ENCODE peak calls at places on chromosome 15, in six cellular contexts. B is OCI-LY7, J is BJ, Y is astrocyte, H is GM23338, W is adrenal gland. G is an unnamed sample.

GRCh38 chr15:32778391-32779176 is 60.8 kb downstream of the GREM1 start:
- DNase-seq in B (no peak), J (no peak), Y (peak), H (no peak), W (no peak), G (no peak)

GRCh38 chr15:68888419-68888818 is 41.9 kb upstream of the SPESP1 start:
- DNase-seq in B (no peak), J (no peak), Y (no peak), H (peak), W (no peak), G (no peak)

GRCh38 chr15:32864841-32865240 is 147.0 kb downstream of the GREM1 start:
- DNase-seq in B (no peak), J (no peak), Y (no peak), H (no peak), W (no peak), G (no peak)

GRCh38 chr15:79593119-79593869 is 161.2 kb downstream of the MINAR1 start:
- DNase-seq in B (peak), J (no peak), Y (no peak), H (peak), W (no peak), G (no peak)

GRCh38 chr15:52093539-52094502 is 18.8 kb downstream of the BCL2L10 start:
- DNase-seq in B (no peak), J (peak), Y (peak), H (no peak), W (peak), G (no peak)

GRCh38 chr15:69595009-69595825 is 142.6 kb downstream of the RPLP1 start:
- DNase-seq in B (no peak), J (no peak), Y (peak), H (no peak), W (peak), G (no peak)

GRCh38 chr15:34185666-34186065 is 24.2 kb downstream of the KATNBL1 start:
- DNase-seq in B (no peak), J (no peak), Y (no peak), H (no peak), W (no peak), G (no peak)

GRCh38 chr15:97652041-97652440 is 308.5 kb upstream of the ARRDC4 start:
- DNase-seq in B (no peak), J (no peak), Y (no peak), H (no peak), W (no peak), G (no peak)

GRCh38 chr15:85581495-85581894 is 201.1 kb downstream of the AKAP13 start:
- DNase-seq in B (peak), J (no peak), Y (no peak), H (no peak), W (peak), G (no peak)

GRCh38 chr15:44087578-44088190 is 107.4 kb downstream of the FRMD5 start:
- DNase-seq in B (no peak), J (peak), Y (peak), H (no peak), W (no peak), G (no peak)

GRCh38 chr15:36643551-36643950 is 64.1 kb downstream of the CDIN1 start:
- DNase-seq in B (no peak), J (no peak), Y (peak), H (peak), W (no peak), G (no peak)

GRCh38 chr15:36644156-36644896 is 64.9 kb downstream of the CDIN1 start:
- DNase-seq in B (no peak), J (no peak), Y (peak), H (no peak), W (no peak), G (no peak)

GRCh38 chr15:36642311-36642710 is 62.9 kb downstream of the CDIN1 start:
- DNase-seq in B (no peak), J (no peak), Y (no peak), H (no peak), W (no peak), G (no peak)

GRCh38 chr15:36645106-36645505 is 65.7 kb downstream of the CDIN1 start:
- DNase-seq in B (no peak), J (no peak), Y (no peak), H (no peak), W (no peak), G (no peak)
- TF ChIP-seq CTCF in B (peak), J (peak), Y (no peak), H (peak), W (peak), G (no peak)

DNA sequence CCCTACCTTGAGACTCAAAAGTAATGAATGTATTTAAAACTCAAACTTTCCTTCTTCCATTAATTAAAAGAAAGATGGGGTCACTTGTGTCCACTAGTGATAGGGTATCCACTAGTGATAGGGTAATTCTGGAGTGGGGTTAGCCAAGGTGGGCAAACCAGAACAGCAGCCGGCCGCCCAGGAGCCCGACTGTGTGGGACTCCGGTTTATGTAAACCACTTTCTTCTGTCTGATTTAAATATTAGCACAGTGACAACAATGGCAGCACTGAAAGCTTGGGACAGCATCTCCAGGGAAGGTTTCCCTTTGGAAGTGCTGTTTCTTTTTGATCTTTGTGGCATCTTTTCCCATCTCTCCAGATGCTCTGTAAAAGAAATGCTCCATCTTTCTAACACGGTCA is 722 bp downstream of the MYZAP start:
- DNase-seq in B (no peak), J (no peak), Y (no peak), H (no peak), W (no peak), G (no peak)
- H3K4me3 ChIP-seq in B (no peak), J (peak), Y (no peak), H (peak), W (peak), G (no peak)

DNA sequence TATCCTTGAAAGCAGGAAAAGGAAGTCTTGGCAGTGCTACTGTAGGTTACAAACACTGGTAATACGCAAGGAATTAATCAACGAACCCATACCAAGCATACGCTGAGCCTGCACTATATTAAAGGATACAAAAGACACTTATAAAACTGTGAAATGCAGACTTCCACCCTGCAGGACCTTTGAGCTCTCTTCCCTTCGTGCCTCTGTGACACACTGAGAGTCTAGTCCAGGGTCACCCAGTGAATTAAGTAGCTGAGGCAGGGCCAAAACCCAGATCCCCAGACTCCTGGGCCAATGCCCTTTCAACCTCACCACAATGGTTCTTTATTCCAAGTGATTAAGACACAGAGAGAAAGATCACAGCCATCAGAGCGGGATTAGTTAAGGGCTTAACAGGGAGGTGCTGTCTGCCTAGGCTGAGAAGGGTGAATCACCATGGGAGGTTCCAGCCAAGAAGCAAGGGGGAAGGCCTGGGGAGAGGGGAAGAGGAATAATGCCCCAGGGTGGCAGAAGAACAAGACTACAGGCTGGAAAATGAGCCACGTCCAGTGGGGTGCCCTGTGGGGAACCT is 6.8 kb downstream of the ANXA2 start:
- DNase-seq in B (no peak), J (no peak), Y (peak), H (peak), W (peak), G (no peak)
- TF ChIP-seq CTCF in B (no peak), J (no peak), Y (no peak), H (no peak), W (no peak), G (no peak)

GRCh38 chr15:96362759-96363678 is 32.5 kb downstream of the NR2F2 start:
- DNase-seq in B (no peak), J (no peak), Y (no peak), H (peak), W (no peak), G (no peak)

GRCh38 chr15:96362001-96362758 is 31.7 kb downstream of the NR2F2 start:
- DNase-seq in B (no peak), J (no peak), Y (no peak), H (peak), W (no peak), G (no peak)

GRCh38 chr15:96359772-96360498 is 29.4 kb downstream of the NR2F2 start:
- DNase-seq in B (no peak), J (no peak), Y (no peak), H (peak), W (no peak), G (no peak)

GRCh38 chr15:96360581-96361308 is 30.2 kb downstream of the NR2F2 start:
- DNase-seq in B (no peak), J (no peak), Y (no peak), H (peak), W (no peak), G (no peak)

GRCh38 chr15:96361309-96362000 is 31.0 kb downstream of the NR2F2 start:
- DNase-seq in B (no peak), J (no peak), Y (no peak), H (peak), W (no peak), G (no peak)
- H3K4me3 ChIP-seq in B (no peak), J (no peak), Y (peak), H (peak), W (no peak), G (no peak)

DNA sequence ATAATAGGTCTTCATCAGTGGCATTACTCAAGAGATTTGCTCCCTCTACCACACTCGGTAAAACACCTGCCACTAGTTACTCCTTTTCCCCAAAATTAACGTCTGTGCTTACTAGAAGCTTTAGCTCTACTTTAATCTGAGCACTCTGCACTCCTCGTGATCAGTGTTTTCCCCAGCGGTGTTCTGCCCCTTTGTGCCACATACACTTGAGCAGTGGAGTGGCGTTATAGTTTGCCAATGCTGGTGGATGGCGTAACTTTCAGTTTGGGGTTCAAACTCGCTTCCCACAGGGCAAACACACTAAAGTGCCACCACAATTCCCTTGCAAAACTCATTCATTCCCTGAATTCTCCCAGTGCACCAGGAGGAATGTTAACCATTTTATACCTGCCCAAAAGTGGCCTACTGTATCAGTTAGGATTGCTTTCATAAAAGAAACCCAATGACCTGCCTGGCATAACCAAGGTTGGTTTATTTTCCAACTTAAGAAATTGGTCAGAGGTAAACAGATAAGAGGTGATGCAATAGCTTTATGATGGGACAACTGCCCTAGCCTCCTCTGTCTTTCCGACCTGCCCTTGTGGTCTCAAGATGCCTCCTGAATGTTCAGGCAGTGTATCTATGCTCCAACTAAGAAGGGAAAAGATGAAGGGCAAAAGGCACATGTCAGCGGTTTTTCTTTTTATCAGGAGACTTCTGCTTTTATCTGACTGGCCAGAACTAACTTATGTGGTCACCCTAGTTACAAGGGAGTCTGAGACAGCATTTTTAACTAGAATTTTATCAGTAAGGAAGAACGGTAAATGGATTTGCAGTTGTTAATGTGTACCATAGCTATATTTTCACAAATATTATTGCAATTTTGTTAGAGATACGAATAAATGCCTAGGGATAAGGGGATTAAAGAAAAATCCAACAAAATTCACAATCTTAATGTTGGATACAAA is 83.9 kb downstream of the FSIP1 start:
- DNase-seq in B (no peak), J (no peak), Y (no peak), H (no peak), W (no peak), G (no peak)
- TF ChIP-seq CTCF in B (no peak), J (no peak), Y (no peak), H (no peak), W (no peak), G (no peak)

GRCh38 chr15:65396965-65397317 is 19.1 kb upstream of the IGDCC3 start:
- DNase-seq in B (no peak), J (no peak), Y (no peak), H (no peak), W (no peak), G (no peak)
- H3K4me3 ChIP-seq in B (no peak), J (no peak), Y (no peak), H (peak), W (no peak), G (no peak)

DNA sequence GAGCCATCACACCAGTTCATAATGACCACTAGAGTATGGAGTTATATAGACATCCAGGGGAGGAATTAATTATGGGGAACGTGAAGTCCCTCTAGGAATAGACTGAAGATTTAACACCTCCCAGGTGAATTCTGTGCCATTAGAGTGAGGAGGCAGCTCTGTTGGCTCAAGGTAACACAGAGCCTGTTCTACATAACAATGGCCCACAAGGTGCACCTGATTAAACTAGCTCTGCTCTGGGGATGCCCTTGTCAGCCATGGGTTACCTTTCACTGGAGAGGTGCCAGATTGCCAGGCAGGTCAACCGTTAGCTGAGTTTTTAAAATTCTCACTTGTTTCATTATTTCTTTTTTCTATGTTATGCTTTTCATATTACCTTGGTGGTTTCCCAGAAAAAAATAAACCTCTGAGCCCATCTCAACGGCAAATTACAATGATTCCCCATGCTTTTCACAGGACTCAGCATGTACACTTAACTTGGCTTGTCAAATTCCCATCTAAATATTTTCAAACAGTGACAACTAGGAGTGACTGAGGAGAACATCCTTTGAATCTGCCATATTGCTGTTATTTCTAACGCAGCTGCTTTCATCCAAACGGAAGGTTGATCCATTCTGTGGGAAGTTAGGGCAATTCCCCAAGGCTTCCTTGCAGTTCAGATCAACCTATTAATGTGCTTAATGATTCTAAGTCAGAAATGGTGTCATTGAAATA is 512.9 kb downstream of the MCTP2 start:
- DNase-seq in B (no peak), J (no peak), Y (no peak), H (peak), W (no peak), G (no peak)
- TF ChIP-seq CTCF in B (no peak), J (no peak), Y (no peak), H (no peak), W (no peak), G (no peak)

G was measured in GM12864.